ENCODE peak calls at places on chromosomes 11 and 22, in seven cellular contexts. X is CD4-positive, alpha-beta T cell; F is DMS153; Z is HEK293T; C is hypothalamus; B is tibial nerve; D is NCI-H1930. M is an unnamed sample.

GRCh38 chr11:97610000-97610399 is 1220.2 kb downstream of the JRKL start:
- DNase-seq in F (no peak), D (no peak), C (no peak), Z (no peak), B (no peak), X (no peak), M (no peak)

GRCh38 chr11:130313383-130314183 is 1.1 kb downstream of the ZBTB44 start:
- DNase-seq in C (no peak), D (no peak), B (no peak), X (no peak), F (no peak), Z (no peak), M (no peak)

GRCh38 chr11:120932305-120932905 is 91.5 kb upstream of the TBCEL start:
- DNase-seq in B (no peak), F (no peak), C (no peak), D (no peak), Z (no peak), X (no peak), M (no peak)

GRCh38 chr22:46064236-46064965 is 85.9 kb upstream of the PPARA start:
- DNase-seq in D (no peak), F (peak), B (no peak), C (no peak), X (no peak), Z (no peak), M (no peak)

GRCh38 chr11:63020671-63021255 is 5.1 kb upstream of the SLC22A8 start:
- DNase-seq in B (no peak), C (no peak), F (no peak), D (no peak), Z (peak), X (no peak), M (no peak)

GRCh38 chr11:41446107-41446506 is 13.3 kb downstream of the LRRC4C start:
- DNase-seq in F (no peak), B (no peak), X (no peak), C (no peak), D (no peak), Z (no peak), M (no peak)

GRCh38 chr22:19834599-19834998 is 20.1 kb downstream of the GNB1L start:
- DNase-seq in D (no peak), Z (no peak), C (no peak), F (no peak), X (no peak), B (no peak), M (no peak)

GRCh38 chr11:27383645-27384044 is 20.6 kb upstream of the CCDC34 start:
- DNase-seq in F (no peak), B (no peak), Z (no peak), C (no peak), X (no peak), D (no peak), M (no peak)

GRCh38 chr11:134783219-134783618 is 371.2 kb upstream of the B3GAT1 start:
- DNase-seq in B (no peak), C (no peak), D (no peak), Z (no peak), F (no peak), X (no peak), M (no peak)

GRCh38 chr11:3838504-3838903 is 2.3 kb downstream of the RHOG start:
- DNase-seq in C (no peak), D (no peak), Z (no peak), X (no peak), F (no peak), B (no peak), M (no peak)

GRCh38 chr22:35306350-35306967 is 6.8 kb downstream of the TOM1 start:
- DNase-seq in D (no peak), B (no peak), C (no peak), F (peak), X (no peak), Z (no peak), M (no peak)

GRCh38 chr11:45924036-45924915 is 1.8 kb downstream of the LARGE2 start:
- DNase-seq in F (no peak), C (no peak), X (no peak), B (no peak), Z (no peak), D (no peak), M (no peak)

GRCh38 chr11:44595964-44596381 is 30.5 kb downstream of the CD82 start:
- DNase-seq in B (peak), Z (no peak), D (no peak), X (no peak), C (no peak), F (no peak), M (no peak)

GRCh38 chr22:27454807-27455450 is 346.6 kb downstream of the MN1 start:
- DNase-seq in Z (no peak), D (no peak), B (no peak), C (no peak), X (no peak), F (no peak), M (no peak)

GRCh38 chr22:43164636-43165035 is 13.3 kb downstream of the TSPO start:
- DNase-seq in D (no peak), Z (no peak), C (no peak), X (no peak), B (no peak), F (no peak), M (no peak)

GRCh38 chr11:115180272-115180671 is 323.9 kb downstream of the CADM1 start:
- DNase-seq in Z (peak), B (no peak), C (no peak), D (no peak), X (no peak), F (no peak), M (no peak)

GRCh38 chr11:14544611-14545010 is 24.4 kb upstream of the PSMA1 start:
- DNase-seq in F (no peak), X (no peak), D (no peak), Z (no peak), B (no peak), C (no peak), M (no peak)

GRCh38 chr11:9385288-9385902 is 943 bp downstream of the IPO7 start:
- DNase-seq in F (no peak), X (no peak), Z (no peak), C (no peak), D (no peak), B (peak), M (no peak)

GRCh38 chr11:133531450-133531849 is 851 bp downstream of the OPCML start:
- DNase-seq in Z (no peak), B (no peak), F (no peak), X (no peak), D (no peak), C (no peak), M (no peak)

GRCh38 chr22:23744485-23744884 is 6.4 kb downstream of the ZNF70 start:
- DNase-seq in D (no peak), C (no peak), X (no peak), B (no peak), F (no peak), Z (no peak), M (no peak)

GRCh38 chr11:117232022-117232878 is at the start of the genes PCSK7 and RNF214:
- DNase-seq in B (peak), C (peak), Z (peak), D (peak), F (peak), X (peak), M (peak)

GRCh38 chr11:73204711-73205121 is 13.4 kb upstream of the P2RY2 start:
- DNase-seq in B (peak), C (no peak), D (no peak), X (no peak), F (no peak), Z (no peak), M (no peak)

GRCh38 chr11:18329196-18329870 is 7.0 kb downstream of the GTF2H1 start:
- DNase-seq in C (no peak), F (no peak), D (no peak), X (no peak), Z (no peak), B (no peak), M (no peak)

GRCh38 chr11:114110948-114111347 is 51.4 kb downstream of the ZBTB16 start:
- DNase-seq in X (no peak), B (peak), Z (no peak), D (no peak), F (no peak), C (no peak), M (no peak)

GRCh38 chr11:61961570-61962212 is 5.7 kb downstream of the FTH1 start:
- DNase-seq in D (no peak), C (no peak), F (no peak), B (peak), X (no peak), Z (peak), M (no peak)

GRCh38 chr11:1304376-1304775 is 5.1 kb downstream of the TOLLIP start:
- DNase-seq in C (no peak), B (no peak), Z (no peak), X (no peak), F (no peak), D (no peak), M (no peak)

GRCh38 chr11:46387456-46387855 is 4.1 kb downstream of the CHRM4 start:
- DNase-seq in X (no peak), D (no peak), F (no peak), C (no peak), Z (no peak), B (no peak), M (no peak)

GRCh38 chr11:74784234-74784633 is 35.6 kb downstream of the RNF169 start:
- DNase-seq in X (no peak), C (no peak), B (no peak), Z (no peak), F (no peak), D (no peak), M (no peak)

GRCh38 chr11:124759268-124760204 is 2.6 kb downstream of the ESAM start:
- DNase-seq in B (no peak), C (no peak), D (no peak), Z (no peak), F (no peak), X (no peak), M (no peak)

GRCh38 chr22:18078329-18079041 is 695 bp downstream of the PEX26 start:
- DNase-seq in B (no peak), C (no peak), X (no peak), D (no peak), Z (peak), F (no peak), M (no peak)

GRCh38 chr11:47403135-47403534 is 5.3 kb upstream of the SLC39A13 start:
- DNase-seq in Z (no peak), F (no peak), D (no peak), C (no peak), B (no peak), X (no peak), M (no peak)

GRCh38 chr11:113690619-113691569 is 15.2 kb downstream of the TMPRSS5 start:
- DNase-seq in C (no peak), X (no peak), Z (peak), B (no peak), F (no peak), D (no peak), M (no peak)

GRCh38 chr11:71946144-71946571 is 17.3 kb downstream of the RNF121 start:
- DNase-seq in X (no peak), D (no peak), Z (no peak), C (no peak), B (no peak), F (no peak), M (no peak)

GRCh38 chr22:43992331-43992821 is 31.7 kb upstream of the PARVB start:
- DNase-seq in X (no peak), Z (no peak), C (no peak), B (no peak), D (no peak), F (peak), M (no peak)